ENCODE peak calls at places on chromosomes 7 and 10, in six cellular contexts. G, E, D, O, I and N are unnamed samples.

GRCh38 chr7:37281368-37282092 is 167.1 kb downstream of the ELMO1 start:
- DNase-seq in G (no peak), E (no peak), D (peak; percentile 45), O (no peak), I (no peak), N (no peak)

GRCh38 chr10:124145109-124145860 is 51.9 kb upstream of the CHST15 start:
- DNase-seq in G (no peak), E (peak; percentile 11), D (peak; percentile 53), O (no peak), I (no peak), N (no peak)

GRCh38 chr10:111128331-111129167 is 51.7 kb downstream of the ADRA2A start:
- DNase-seq in G (no peak), E (peak; percentile 3), D (peak; percentile 73), O (peak; percentile 52), I (no peak), N (no peak)

GRCh38 chr7:143290293-143290692 is 2.1 kb downstream of the CASP2 start:
- DNase-seq in G (no peak), E (no peak), D (no peak), O (no peak), I (no peak), N (no peak)

GRCh38 chr7:139867847-139868246 is 38.8 kb downstream of the TBXAS1 start:
- DNase-seq in G (no peak), E (no peak), D (no peak), O (no peak), I (no peak), N (no peak)

GRCh38 chr7:188727-189500 is 3.5 kb upstream of the FAM20C start:
- DNase-seq in G (no peak), E (no peak), D (no peak), O (peak; percentile 77), I (no peak), N (peak; percentile 66)

GRCh38 chr10:12547301-12547771 is 198.0 kb downstream of the CAMK1D start:
- DNase-seq in G (no peak), E (no peak), D (no peak), O (no peak), I (no peak), N (no peak)

GRCh38 chr10:11678074-11678793 is 63.9 kb upstream of the ECHDC3 start:
- DNase-seq in G (no peak), E (peak; percentile 59), D (no peak), O (no peak), I (peak; percentile 16), N (no peak)

GRCh38 chr10:116802876-116803275 is 46.4 kb upstream of the ENO4 start:
- DNase-seq in G (peak; percentile 72), E (no peak), D (no peak), O (no peak), I (no peak), N (no peak)

GRCh38 chr7:91941450-91941849 is 788 bp downstream of the AKAP9 start:
- DNase-seq in G (no peak), E (peak; percentile 16), D (peak; percentile 23), O (peak; percentile 31), I (peak; percentile 17), N (peak; percentile 52)

GRCh38 chr7:148700693-148701092 is 2.0 kb downstream of the CUL1 start:
- DNase-seq in G (no peak), E (peak; percentile 44), D (no peak), O (no peak), I (no peak), N (peak; percentile 50)

GRCh38 chr10:76453328-76453727 is 1021.9 kb downstream of the LRMDA start:
- DNase-seq in G (no peak), E (peak; percentile 50), D (no peak), O (no peak), I (no peak), N (no peak)

GRCh38 chr7:102933763-102934162 is 21.0 kb downstream of the LRRC17 start:
- DNase-seq in G (no peak), E (peak; percentile 98), D (peak; percentile 73), O (peak; percentile 78), I (peak; percentile 90), N (peak; percentile 82)

GRCh38 chr7:139598642-139599041 is 75.2 kb downstream of the CLEC2L start:
- DNase-seq in G (no peak), E (no peak), D (peak; percentile 68), O (no peak), I (no peak), N (no peak)

GRCh38 chr7:93231264-93231663 is 902 bp upstream of the VPS50 start:
- DNase-seq in G (no peak), E (peak; percentile 24), D (no peak), O (no peak), I (no peak), N (no peak)

GRCh38 chr7:55140221-55140980 is 121.6 kb downstream of the EGFR start:
- DNase-seq in G (no peak), E (peak; percentile 59), D (peak; percentile 45), O (no peak), I (no peak), N (no peak)

GRCh38 chr7:82441916-82442478 is 1.6 kb downstream of the CACNA2D1 start:
- DNase-seq in G (no peak), E (peak; percentile 33), D (no peak), O (no peak), I (peak; percentile 8), N (peak; percentile 91)

GRCh38 chr7:111229181-111229740 is 138.3 kb downstream of the LRRN3 start:
- DNase-seq in G (no peak), E (peak; percentile 20), D (no peak), O (no peak), I (no peak), N (peak; percentile 24)

GRCh38 chr10:129193148-129193547 is 273.9 kb upstream of the MGMT start:
- DNase-seq in G (peak; percentile 75), E (no peak), D (no peak), O (no peak), I (no peak), N (peak; percentile 6)

GRCh38 chr10:97882142-97883091 is 32.8 kb downstream of the GOLGA7B start:
- DNase-seq in G (no peak), E (peak; percentile 90), D (no peak), O (no peak), I (peak; percentile 86), N (no peak)

GRCh38 chr7:77330169-77330882 is 85.8 kb downstream of the GSAP start:
- DNase-seq in G (no peak), E (no peak), D (no peak), O (no peak), I (no peak), N (no peak)

GRCh38 chr7:84247591-84247990 is 53.0 kb upstream of the SEMA3A start:
- DNase-seq in G (no peak), E (peak; percentile 73), D (no peak), O (no peak), I (peak; percentile 52), N (no peak)

GRCh38 chr7:25521236-25521635 is 292.9 kb upstream of the NPVF start:
- DNase-seq in G (no peak), E (no peak), D (no peak), O (peak; percentile 39), I (no peak), N (peak; percentile 12)